ENCODE peak calls at places on chromosomes 5 and 9, in four cellular contexts. One of them, this sample, is unnamed.
A peak's percentile ranks its signal among the peaks of the same experiment; 100 is the strongest.

GRCh38 chr9:469672-470040 is 255.0 kb downstream of the DOCK8 start:
- DNase-seq in HepG2: no peak
- DNase-seq in WTC11: peak; percentile 34
- DNase-seq in K562: no peak
- DNase-seq in this sample: no peak

GRCh38 chr5:126777257-126777973 is 479 bp downstream of the LMNB1 start:
- DNase-seq in HepG2: peak; percentile 9
- DNase-seq in K562: peak; percentile 28
- DNase-seq in WTC11: peak; percentile 60
- DNase-seq in this sample: peak; percentile 63

GRCh38 chr5:96875805-96876291 is 452 bp upstream of the ERAP2 start:
- DNase-seq in K562: no peak
- DNase-seq in WTC11: no peak
- DNase-seq in HepG2: peak; percentile 73
- DNase-seq in this sample: no peak

GRCh38 chr9:98502976-98503325 is 205.8 kb downstream of the GABBR2 start:
- DNase-seq in K562: no peak
- DNase-seq in WTC11: peak; percentile 40
- DNase-seq in HepG2: no peak
- DNase-seq in this sample: no peak

GRCh38 chr9:130844028-130844427 is 9.0 kb downstream of the ABL1 start:
- DNase-seq in HepG2: no peak
- DNase-seq in K562: peak; percentile 87
- DNase-seq in WTC11: no peak
- DNase-seq in this sample: no peak

GRCh38 chr5:83570916-83571315 is 99.4 kb downstream of the VCAN start:
- DNase-seq in HepG2: no peak
- DNase-seq in WTC11: no peak
- DNase-seq in K562: no peak
- DNase-seq in this sample: no peak

GRCh38 chr5:163222982-163223381 is 214.4 kb upstream of the CCNG1 start:
- DNase-seq in WTC11: no peak
- DNase-seq in HepG2: no peak
- DNase-seq in K562: no peak
- DNase-seq in this sample: no peak

GRCh38 chr5:113243349-113243664 is 191.5 kb downstream of the TSSK1B start:
- DNase-seq in K562: no peak
- DNase-seq in HepG2: no peak
- DNase-seq in WTC11: no peak
- DNase-seq in this sample: no peak

GRCh38 chr9:131807131-131807990 is 67.5 kb upstream of the RAPGEF1 start:
- DNase-seq in WTC11: peak; percentile 73
- DNase-seq in HepG2: no peak
- DNase-seq in K562: no peak
- DNase-seq in this sample: peak; percentile 77

GRCh38 chr9:8486095-8486494 is 686.5 kb upstream of the DMAC1 start:
- DNase-seq in K562: no peak
- DNase-seq in HepG2: no peak
- DNase-seq in WTC11: peak; percentile 56
- DNase-seq in this sample: peak; percentile 8

GRCh38 chr9:36598281-36598680 is 25.6 kb downstream of the MELK start:
- DNase-seq in K562: no peak
- DNase-seq in HepG2: no peak
- DNase-seq in WTC11: no peak
- DNase-seq in this sample: no peak
- TF ChIP-seq FOXJ3 in K562: no peak
- TF ChIP-seq FOXJ3 in HepG2: no peak
- TF ChIP-seq FOXJ3 in WTC11: no peak
- TF ChIP-seq FOXJ3 in this sample: no peak

GRCh38 chr5:149114403-149115312 is 26.6 kb upstream of the ABLIM3 start:
- DNase-seq in K562: peak; percentile 32
- DNase-seq in HepG2: peak; percentile 66
- DNase-seq in WTC11: peak; percentile 59
- DNase-seq in this sample: peak; percentile 54
- TF ChIP-seq FOXJ3 in K562: no peak
- TF ChIP-seq FOXJ3 in HepG2: no peak
- TF ChIP-seq FOXJ3 in WTC11: no peak
- TF ChIP-seq FOXJ3 in this sample: no peak

GRCh38 chr9:135326633-135327152 is 152.9 kb upstream of the PPP1R26 start:
- DNase-seq in HepG2: no peak
- DNase-seq in K562: no peak
- DNase-seq in WTC11: no peak
- DNase-seq in this sample: peak; percentile 8

GRCh38 chr9:135329571-135330306 is 149.8 kb upstream of the PPP1R26 start:
- DNase-seq in K562: no peak
- DNase-seq in HepG2: no peak
- DNase-seq in WTC11: peak; percentile 59
- DNase-seq in this sample: peak; percentile 38

GRCh38 chr9:135330307-135330631 is 149.3 kb upstream of the PPP1R26 start:
- DNase-seq in WTC11: peak; percentile 4
- DNase-seq in K562: no peak
- DNase-seq in HepG2: no peak
- DNase-seq in this sample: peak; percentile 45

GRCh38 chr9:135330685-135331590 is 148.6 kb upstream of the PPP1R26 start:
- DNase-seq in WTC11: peak; percentile 6
- DNase-seq in HepG2: no peak
- DNase-seq in K562: no peak
- DNase-seq in this sample: peak; percentile 30

DNA sequence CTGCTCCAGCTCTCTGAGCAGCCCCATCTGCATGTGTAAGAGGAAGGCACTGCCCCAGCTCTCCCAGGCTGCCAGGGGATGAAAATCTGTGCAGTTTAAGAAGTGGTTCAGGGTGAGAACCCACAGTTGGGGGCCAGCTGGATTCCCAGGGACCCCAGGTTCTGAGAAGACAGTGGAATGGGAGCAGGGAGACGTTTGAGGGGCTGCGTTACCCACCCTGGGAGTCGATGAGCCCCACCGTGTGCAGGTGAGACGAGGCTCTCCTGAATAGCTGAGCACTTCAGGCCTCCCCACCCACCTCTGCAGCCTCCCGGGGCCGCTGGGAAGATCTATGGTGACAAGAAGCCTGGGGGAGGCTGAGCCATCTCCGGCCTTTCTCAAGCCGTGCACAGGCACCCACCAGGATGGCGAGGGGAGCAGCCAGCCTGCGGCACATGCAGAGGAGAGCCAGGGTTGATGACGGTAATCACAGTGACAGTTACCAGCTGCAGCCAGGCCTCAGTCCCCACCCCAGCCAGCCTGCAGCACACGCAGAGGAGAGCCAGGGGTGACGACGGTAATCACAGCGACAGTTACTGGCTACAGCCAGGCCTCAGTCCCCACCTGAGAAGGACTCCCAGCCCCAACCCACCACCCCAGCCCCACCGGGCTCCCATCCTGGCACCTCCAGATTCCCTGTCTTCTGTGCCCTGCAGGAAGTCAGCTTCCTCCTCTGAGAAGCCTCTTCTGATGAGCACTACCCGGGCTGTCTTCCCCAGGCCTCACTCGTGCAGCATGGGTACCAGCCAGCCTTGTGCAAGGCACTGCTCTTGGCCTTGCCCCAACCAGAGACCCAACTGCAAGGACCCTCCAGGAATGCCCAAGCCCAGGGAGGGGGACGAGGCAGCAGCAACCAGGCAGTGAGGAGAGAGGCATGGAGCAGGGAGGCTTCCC is 150.8 kb upstream of the PPP1R26 start:
- DNase-seq in K562: no peak
- DNase-seq in WTC11: peak; percentile 5
- DNase-seq in HepG2: no peak
- DNase-seq in this sample: peak; percentile 82
- TF ChIP-seq FOXJ3 in K562: no peak
- TF ChIP-seq FOXJ3 in WTC11: no peak
- TF ChIP-seq FOXJ3 in HepG2: no peak
- TF ChIP-seq FOXJ3 in this sample: no peak

GRCh38 chr5:130836729-130837660 is 328.1 kb downstream of the HINT1 start:
- DNase-seq in WTC11: no peak
- DNase-seq in HepG2: no peak
- DNase-seq in K562: no peak
- DNase-seq in this sample: no peak
- TF ChIP-seq FOXJ3 in WTC11: no peak
- TF ChIP-seq FOXJ3 in HepG2: no peak
- TF ChIP-seq FOXJ3 in K562: no peak
- TF ChIP-seq FOXJ3 in this sample: no peak

GRCh38 chr9:7454490-7455110 is 345.0 kb downstream of the DMAC1 start:
- DNase-seq in HepG2: no peak
- DNase-seq in WTC11: no peak
- DNase-seq in K562: no peak
- DNase-seq in this sample: no peak
- TF ChIP-seq FOXJ3 in HepG2: no peak
- TF ChIP-seq FOXJ3 in WTC11: no peak
- TF ChIP-seq FOXJ3 in K562: no peak
- TF ChIP-seq FOXJ3 in this sample: no peak

GRCh38 chr9:31740705-31741104 is 643.7 kb upstream of the ACO1 start:
- DNase-seq in HepG2: no peak
- DNase-seq in WTC11: no peak
- DNase-seq in K562: no peak
- DNase-seq in this sample: no peak

GRCh38 chr9:31745468-31745867 is 639.0 kb upstream of the ACO1 start:
- DNase-seq in HepG2: no peak
- DNase-seq in K562: no peak
- DNase-seq in WTC11: no peak
- DNase-seq in this sample: no peak

GRCh38 chr9:31745886-31746285 is 638.6 kb upstream of the ACO1 start:
- DNase-seq in HepG2: no peak
- DNase-seq in K562: no peak
- DNase-seq in WTC11: no peak
- DNase-seq in this sample: no peak

GRCh38 chr9:31744589-31744988 is 639.9 kb upstream of the ACO1 start:
- DNase-seq in HepG2: no peak
- DNase-seq in K562: no peak
- DNase-seq in WTC11: no peak
- DNase-seq in this sample: no peak
- TF ChIP-seq FOXJ3 in HepG2: no peak
- TF ChIP-seq FOXJ3 in K562: no peak
- TF ChIP-seq FOXJ3 in WTC11: no peak
- TF ChIP-seq FOXJ3 in this sample: no peak

DNA sequence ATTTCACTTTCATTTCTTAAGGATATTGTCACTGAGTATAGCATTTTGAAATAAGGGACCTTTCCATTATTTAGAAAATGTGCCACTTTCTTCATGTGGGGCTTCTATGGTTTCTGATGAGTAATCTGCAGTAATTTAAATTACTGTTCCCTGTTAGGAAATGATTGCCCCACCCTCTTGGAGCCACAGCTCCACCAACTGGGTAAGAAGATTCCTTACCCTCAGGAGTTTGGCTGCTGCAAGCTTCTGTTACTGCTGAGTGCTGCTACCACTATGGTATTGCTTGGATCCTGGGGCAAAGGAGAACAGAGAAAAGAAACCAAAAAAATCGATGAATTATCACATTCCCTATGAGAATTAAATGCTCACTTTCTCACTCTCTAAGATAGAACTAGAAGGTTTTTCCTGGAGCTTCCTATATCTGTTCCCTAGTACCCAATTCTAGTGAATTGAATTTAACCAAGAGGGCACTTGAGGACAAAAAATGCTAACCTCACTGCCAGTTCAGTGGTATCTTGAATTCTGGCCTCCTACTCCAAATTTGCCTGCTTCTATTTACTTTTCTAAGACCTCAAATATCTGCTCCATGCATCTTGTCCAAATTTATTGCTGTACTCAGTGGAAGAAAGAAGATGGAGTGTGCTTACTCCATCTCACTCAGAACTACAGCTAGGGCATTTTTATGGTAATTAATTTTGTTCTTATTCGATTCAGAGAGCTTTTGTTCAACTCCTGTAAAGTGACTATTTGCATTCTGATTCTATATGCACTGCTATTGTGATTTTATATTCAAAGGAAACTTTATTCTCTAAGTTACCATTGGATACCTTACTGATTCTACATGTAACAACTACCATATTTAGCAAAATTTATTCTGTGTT is 2111.4 kb downstream of the MAT2B start:
- DNase-seq in K562: no peak
- DNase-seq in HepG2: no peak
- DNase-seq in WTC11: peak; percentile 16
- DNase-seq in this sample: no peak
- TF ChIP-seq FOXJ3 in K562: no peak
- TF ChIP-seq FOXJ3 in HepG2: no peak
- TF ChIP-seq FOXJ3 in WTC11: no peak
- TF ChIP-seq FOXJ3 in this sample: no peak

GRCh38 chr5:125005287-125005686 is 258.8 kb upstream of the ZNF608 start:
- DNase-seq in K562: no peak
- DNase-seq in WTC11: no peak
- DNase-seq in HepG2: no peak
- DNase-seq in this sample: peak; percentile 12
- TF ChIP-seq FOXJ3 in K562: no peak
- TF ChIP-seq FOXJ3 in WTC11: no peak
- TF ChIP-seq FOXJ3 in HepG2: no peak
- TF ChIP-seq FOXJ3 in this sample: no peak

GRCh38 chr5:31781772-31782171 is 142.8 kb downstream of the PDZD2 start:
- DNase-seq in K562: no peak
- DNase-seq in HepG2: no peak
- DNase-seq in WTC11: no peak
- DNase-seq in this sample: no peak
- TF ChIP-seq FOXJ3 in K562: no peak
- TF ChIP-seq FOXJ3 in HepG2: no peak
- TF ChIP-seq FOXJ3 in WTC11: no peak
- TF ChIP-seq FOXJ3 in this sample: no peak

GRCh38 chr5:122704247-122705036 is 70.4 kb upstream of the SNX2 start:
- DNase-seq in K562: peak; percentile 13
- DNase-seq in WTC11: no peak
- DNase-seq in HepG2: peak; percentile 45
- DNase-seq in this sample: peak; percentile 25
- TF ChIP-seq FOXJ3 in K562: no peak
- TF ChIP-seq FOXJ3 in WTC11: no peak
- TF ChIP-seq FOXJ3 in HepG2: no peak
- TF ChIP-seq FOXJ3 in this sample: no peak